ENCODE peak calls at places on chromosomes 11 and 22, in nine cellular contexts. E is Calu3; M is HCT116; F is globus pallidus; I is CD8-positive, alpha-beta T cell; R is germinal center; N is aorta; W is IMR-90; Y is NB4. J is an unnamed sample.

GRCh38 chr11:17171342-17171741 is 36.4 kb downstream of the PIK3C2A start:
- DNase-seq in E (no peak), M (no peak), F (no peak), I (no peak), R (no peak), N (no peak), W (peak), Y (no peak), J (no peak)

GRCh38 chr11:44470849-44471248 is 94.6 kb upstream of the CD82 start:
- DNase-seq in E (no peak), M (no peak), F (no peak), I (no peak), R (no peak), N (no peak), W (no peak), Y (no peak), J (no peak)

GRCh38 chr11:94017446-94017845 is 3.7 kb upstream of the HEPHL1 start:
- DNase-seq in E (no peak), M (no peak), F (no peak), I (no peak), R (no peak), N (no peak), W (peak), Y (no peak), J (no peak)

GRCh38 chr22:47285981-47286380 is 523.5 kb downstream of the TBC1D22A start:
- DNase-seq in E (no peak), M (no peak), F (no peak), I (no peak), R (no peak), N (peak), W (no peak), Y (no peak), J (no peak)

GRCh38 chr11:102883132-102883531 is 8.3 kb upstream of the MMP12 start:
- DNase-seq in E (no peak), M (no peak), F (no peak), I (no peak), R (no peak), N (no peak), W (no peak), Y (no peak), J (no peak)

GRCh38 chr11:48272551-48273080 is 9.0 kb downstream of the OR4X1 start:
- DNase-seq in E (no peak), M (no peak), F (no peak), I (no peak), R (no peak), N (no peak), W (no peak), Y (no peak), J (no peak)

GRCh38 chr11:88406871-88407270 is 69.3 kb upstream of the CTSC start:
- DNase-seq in E (no peak), M (no peak), F (no peak), I (no peak), R (no peak), N (no peak), W (no peak), Y (no peak), J (no peak)

GRCh38 chr11:86369668-86370067 is 5.0 kb upstream of the CCDC81 start:
- DNase-seq in E (no peak), M (no peak), F (no peak), I (no peak), R (no peak), N (no peak), W (no peak), Y (no peak), J (no peak)

GRCh38 chr11:29782447-29782846 is 234.4 kb downstream of the KCNA4 start:
- DNase-seq in E (no peak), M (no peak), F (no peak), I (no peak), R (no peak), N (no peak), W (no peak), Y (no peak), J (peak)

GRCh38 chr11:44728491-44728910 is 1.7 kb downstream of the TSPAN18 start:
- DNase-seq in E (no peak), M (no peak), F (no peak), I (no peak), R (no peak), N (no peak), W (no peak), Y (peak), J (no peak)

GRCh38 chr11:695332-695605 is 247 bp upstream of the DEAF1 start:
- DNase-seq in E (no peak), M (no peak), F (no peak), I (no peak), R (no peak), N (no peak), W (no peak), Y (no peak), J (no peak)

GRCh38 chr11:10450451-10451398 is 4.3 kb upstream of the AMPD3 start:
- DNase-seq in E (peak), M (peak), F (no peak), I (peak), R (peak), N (peak), W (no peak), Y (peak), J (no peak)

GRCh38 chr11:14029415-14029814 is 66.9 kb downstream of the SPON1 start:
- DNase-seq in E (no peak), M (no peak), F (no peak), I (no peak), R (no peak), N (no peak), W (no peak), Y (no peak), J (no peak)

GRCh38 chr11:13486926-13487660 is 8.7 kb downstream of the PTH start:
- DNase-seq in E (peak), M (no peak), F (no peak), I (peak), R (peak), N (peak), W (no peak), Y (peak), J (no peak)

GRCh38 chr11:63882555-63883242 is 34.3 kb downstream of the RCOR2 start:
- DNase-seq in E (no peak), M (no peak), F (no peak), I (peak), R (peak), N (peak), W (no peak), Y (peak), J (no peak)

GRCh38 chr22:37410174-37411055 is 16.9 kb downstream of the ELFN2 start:
- DNase-seq in E (no peak), M (no peak), F (peak), I (no peak), R (no peak), N (no peak), W (no peak), Y (no peak), J (no peak)

GRCh38 chr11:89477175-89477574 is 14.0 kb downstream of the NOX4 start:
- DNase-seq in E (peak), M (peak), F (no peak), I (no peak), R (no peak), N (no peak), W (no peak), Y (no peak), J (no peak)

GRCh38 chr11:72736452-72737069 is 15.6 kb downstream of the ARAP1 start:
- DNase-seq in E (no peak), M (peak), F (no peak), I (peak), R (peak), N (no peak), W (peak), Y (peak), J (no peak)

GRCh38 chr11:66867425-66868040 is 10.7 kb downstream of the LRFN4 start:
- DNase-seq in E (no peak), M (no peak), F (no peak), I (no peak), R (no peak), N (no peak), W (no peak), Y (no peak), J (no peak)

GRCh38 chr11:64441127-64441526 is 82.2 kb downstream of the RPS6KA4 start:
- DNase-seq in E (no peak), M (no peak), F (no peak), I (no peak), R (no peak), N (no peak), W (no peak), Y (no peak), J (no peak)